ENCODE peak calls at places on chromosomes 5 and 9, in nine cellular contexts. One of them, this sample, is unnamed.
A peak's percentile ranks its signal among the peaks of the same experiment; 100 is the strongest.

GRCh38 chr5:134227259-134227658 is 1.4 kb upstream of the PPP2CA start:
- ATAC-seq in activated B cell treated with CpG ODN at 0.5 μM for 24 hours: no peak
- ATAC-seq in activated naive CD8-positive, alpha-beta T cell treated with anti-CD3 and anti-CD28 coated beads, Interleukin-2, amount 10 ng/mL, durations not matched to agents 7 days and 5 days: no peak
- ATAC-seq in naive thymus-derived CD4-positive, alpha-beta T cell: no peak
- ATAC-seq in A549: peak; percentile 38
- ATAC-seq in effector memory CD8-positive, alpha-beta T cell: no peak
- ATAC-seq in GM12878: no peak
- ATAC-seq in K562: peak; percentile 57
- ATAC-seq in left lung: no peak
- ATAC-seq in this sample: no peak

GRCh38 chr9:104776787-104777186 is 12.9 kb downstream of the NIPSNAP3B start:
- ATAC-seq in activated B cell treated with CpG ODN at 0.5 μM for 24 hours: no peak
- ATAC-seq in activated naive CD8-positive, alpha-beta T cell treated with anti-CD3 and anti-CD28 coated beads, Interleukin-2, amount 10 ng/mL, durations not matched to agents 7 days and 5 days: no peak
- ATAC-seq in naive thymus-derived CD4-positive, alpha-beta T cell: no peak
- ATAC-seq in A549: no peak
- ATAC-seq in effector memory CD8-positive, alpha-beta T cell: no peak
- ATAC-seq in GM12878: no peak
- ATAC-seq in K562: no peak
- ATAC-seq in left lung: no peak
- ATAC-seq in this sample: peak; percentile 27

GRCh38 chr9:135989722-135990467 is 28.7 kb upstream of the UBAC1 start:
- ATAC-seq in activated B cell treated with CpG ODN at 0.5 μM for 24 hours: no peak
- ATAC-seq in activated naive CD8-positive, alpha-beta T cell treated with anti-CD3 and anti-CD28 coated beads, Interleukin-2, amount 10 ng/mL, durations not matched to agents 7 days and 5 days: no peak
- ATAC-seq in naive thymus-derived CD4-positive, alpha-beta T cell: peak; percentile 52
- ATAC-seq in A549: no peak
- ATAC-seq in effector memory CD8-positive, alpha-beta T cell: peak; percentile 41
- ATAC-seq in GM12878: no peak
- ATAC-seq in K562: no peak
- ATAC-seq in left lung: peak; percentile 5
- ATAC-seq in this sample: no peak

GRCh38 chr5:9409413-9410089 is 136.3 kb downstream of the SEMA5A start:
- ATAC-seq in activated B cell treated with CpG ODN at 0.5 μM for 24 hours: no peak
- ATAC-seq in activated naive CD8-positive, alpha-beta T cell treated with anti-CD3 and anti-CD28 coated beads, Interleukin-2, amount 10 ng/mL, durations not matched to agents 7 days and 5 days: no peak
- ATAC-seq in naive thymus-derived CD4-positive, alpha-beta T cell: no peak
- ATAC-seq in A549: no peak
- ATAC-seq in effector memory CD8-positive, alpha-beta T cell: no peak
- ATAC-seq in GM12878: peak; percentile 38
- ATAC-seq in K562: no peak
- ATAC-seq in left lung: no peak
- ATAC-seq in this sample: no peak

GRCh38 chr5:119274024-119274766 is 81.6 kb upstream of the TNFAIP8 start:
- ATAC-seq in activated B cell treated with CpG ODN at 0.5 μM for 24 hours: no peak
- ATAC-seq in activated naive CD8-positive, alpha-beta T cell treated with anti-CD3 and anti-CD28 coated beads, Interleukin-2, amount 10 ng/mL, durations not matched to agents 7 days and 5 days: no peak
- ATAC-seq in naive thymus-derived CD4-positive, alpha-beta T cell: no peak
- ATAC-seq in A549: peak; percentile 48
- ATAC-seq in effector memory CD8-positive, alpha-beta T cell: no peak
- ATAC-seq in GM12878: no peak
- ATAC-seq in K562: no peak
- ATAC-seq in left lung: peak; percentile 55
- ATAC-seq in this sample: peak; percentile 36

GRCh38 chr9:129861447-129861827 is 26.2 kb downstream of the USP20 start:
- ATAC-seq in activated B cell treated with CpG ODN at 0.5 μM for 24 hours: no peak
- ATAC-seq in activated naive CD8-positive, alpha-beta T cell treated with anti-CD3 and anti-CD28 coated beads, Interleukin-2, amount 10 ng/mL, durations not matched to agents 7 days and 5 days: no peak
- ATAC-seq in naive thymus-derived CD4-positive, alpha-beta T cell: no peak
- ATAC-seq in A549: no peak
- ATAC-seq in effector memory CD8-positive, alpha-beta T cell: no peak
- ATAC-seq in GM12878: no peak
- ATAC-seq in K562: no peak
- ATAC-seq in left lung: no peak
- ATAC-seq in this sample: no peak

GRCh38 chr5:177372910-177373309 is 11.3 kb upstream of the SLC34A1 start:
- ATAC-seq in activated B cell treated with CpG ODN at 0.5 μM for 24 hours: no peak
- ATAC-seq in activated naive CD8-positive, alpha-beta T cell treated with anti-CD3 and anti-CD28 coated beads, Interleukin-2, amount 10 ng/mL, durations not matched to agents 7 days and 5 days: peak; percentile 35
- ATAC-seq in naive thymus-derived CD4-positive, alpha-beta T cell: peak; percentile 20
- ATAC-seq in A549: no peak
- ATAC-seq in effector memory CD8-positive, alpha-beta T cell: peak; percentile 76
- ATAC-seq in GM12878: no peak
- ATAC-seq in K562: no peak
- ATAC-seq in left lung: no peak
- ATAC-seq in this sample: no peak

GRCh38 chr5:68033961-68034581 is 181.5 kb upstream of the PIK3R1 start:
- ATAC-seq in activated B cell treated with CpG ODN at 0.5 μM for 24 hours: no peak
- ATAC-seq in activated naive CD8-positive, alpha-beta T cell treated with anti-CD3 and anti-CD28 coated beads, Interleukin-2, amount 10 ng/mL, durations not matched to agents 7 days and 5 days: no peak
- ATAC-seq in naive thymus-derived CD4-positive, alpha-beta T cell: no peak
- ATAC-seq in A549: no peak
- ATAC-seq in effector memory CD8-positive, alpha-beta T cell: no peak
- ATAC-seq in GM12878: no peak
- ATAC-seq in K562: no peak
- ATAC-seq in left lung: peak; percentile 75
- ATAC-seq in this sample: peak; percentile 88

GRCh38 chr9:70601000-70601929 is 186.8 kb upstream of the KLF9 start:
- ATAC-seq in activated B cell treated with CpG ODN at 0.5 μM for 24 hours: no peak
- ATAC-seq in activated naive CD8-positive, alpha-beta T cell treated with anti-CD3 and anti-CD28 coated beads, Interleukin-2, amount 10 ng/mL, durations not matched to agents 7 days and 5 days: no peak
- ATAC-seq in naive thymus-derived CD4-positive, alpha-beta T cell: no peak
- ATAC-seq in A549: peak; percentile 34
- ATAC-seq in effector memory CD8-positive, alpha-beta T cell: no peak
- ATAC-seq in GM12878: no peak
- ATAC-seq in K562: peak; percentile 31
- ATAC-seq in left lung: peak; percentile 75
- ATAC-seq in this sample: peak; percentile 92

GRCh38 chr9:87662808-87663528 is 63.0 kb upstream of the CTSL start:
- ATAC-seq in activated B cell treated with CpG ODN at 0.5 μM for 24 hours: no peak
- ATAC-seq in activated naive CD8-positive, alpha-beta T cell treated with anti-CD3 and anti-CD28 coated beads, Interleukin-2, amount 10 ng/mL, durations not matched to agents 7 days and 5 days: no peak
- ATAC-seq in naive thymus-derived CD4-positive, alpha-beta T cell: peak; percentile 32
- ATAC-seq in A549: peak; percentile 97
- ATAC-seq in effector memory CD8-positive, alpha-beta T cell: no peak
- ATAC-seq in GM12878: peak; percentile 88
- ATAC-seq in K562: peak; percentile 99
- ATAC-seq in left lung: peak; percentile 91
- ATAC-seq in this sample: peak; percentile 96

GRCh38 chr9:130970855-130971254 is 31.8 kb upstream of the FIBCD1 start:
- ATAC-seq in activated B cell treated with CpG ODN at 0.5 μM for 24 hours: no peak
- ATAC-seq in activated naive CD8-positive, alpha-beta T cell treated with anti-CD3 and anti-CD28 coated beads, Interleukin-2, amount 10 ng/mL, durations not matched to agents 7 days and 5 days: no peak
- ATAC-seq in naive thymus-derived CD4-positive, alpha-beta T cell: no peak
- ATAC-seq in A549: no peak
- ATAC-seq in effector memory CD8-positive, alpha-beta T cell: no peak
- ATAC-seq in GM12878: no peak
- ATAC-seq in K562: no peak
- ATAC-seq in left lung: no peak
- ATAC-seq in this sample: no peak

GRCh38 chr9:117704024-117704575 is at the start of gene TLR4:
- ATAC-seq in activated B cell treated with CpG ODN at 0.5 μM for 24 hours: peak; percentile 97
- ATAC-seq in activated naive CD8-positive, alpha-beta T cell treated with anti-CD3 and anti-CD28 coated beads, Interleukin-2, amount 10 ng/mL, durations not matched to agents 7 days and 5 days: peak; percentile 39
- ATAC-seq in naive thymus-derived CD4-positive, alpha-beta T cell: peak; percentile 90
- ATAC-seq in A549: peak; percentile 20
- ATAC-seq in effector memory CD8-positive, alpha-beta T cell: peak; percentile 56
- ATAC-seq in GM12878: peak; percentile 99
- ATAC-seq in K562: no peak
- ATAC-seq in left lung: peak; percentile 90
- ATAC-seq in this sample: peak; percentile 80

GRCh38 chr9:86557063-86557766 is 203.0 kb upstream of the TUT7 start:
- ATAC-seq in activated B cell treated with CpG ODN at 0.5 μM for 24 hours: no peak
- ATAC-seq in activated naive CD8-positive, alpha-beta T cell treated with anti-CD3 and anti-CD28 coated beads, Interleukin-2, amount 10 ng/mL, durations not matched to agents 7 days and 5 days: no peak
- ATAC-seq in naive thymus-derived CD4-positive, alpha-beta T cell: no peak
- ATAC-seq in A549: no peak
- ATAC-seq in effector memory CD8-positive, alpha-beta T cell: no peak
- ATAC-seq in GM12878: no peak
- ATAC-seq in K562: no peak
- ATAC-seq in left lung: peak; percentile 50
- ATAC-seq in this sample: peak; percentile 82

This sample was measured in SK-N-SH treated with all-trans-retinoic acid at 6 μM for 48 hours.